ENCODE peak calls at places on chromosomes 7 and 10, in six cellular contexts. X is neural progenitor cell; A is HAP-1; B is CD8-positive, alpha-beta memory T cell; T is CD4-positive, CD25-positive, alpha-beta regulatory T cell; D is uterus. F is an unnamed sample.

GRCh38 chr7:55130554-55131198 is 111.9 kb downstream of the EGFR start:
- DNase-seq in X (peak; percentile 79), A (no peak), B (no peak), T (no peak), D (peak; percentile 67), F (no peak)

GRCh38 chr10:93180402-93181040 is 106.8 kb downstream of the CYP26A1 start:
- DNase-seq in X (no peak), A (no peak), B (no peak), T (no peak), D (peak; percentile 39), F (no peak)

GRCh38 chr10:77919713-77920108 is 6.8 kb downstream of the DLG5 start:
- DNase-seq in X (no peak), A (no peak), B (no peak), T (no peak), D (no peak), F (no peak)

GRCh38 chr7:78052112-78052511 is 253.5 kb downstream of the PHTF2 start:
- DNase-seq in X (peak; percentile 63), A (no peak), B (no peak), T (no peak), D (no peak), F (no peak)

GRCh38 chr7:152383341-152384234 is 52.2 kb downstream of the KMT2C start:
- DNase-seq in X (no peak), A (no peak), B (no peak), T (no peak), D (no peak), F (no peak)

GRCh38 chr7:30977896-30978564 is 14.3 kb downstream of the GHRHR start:
- DNase-seq in X (peak; percentile 74), A (peak; percentile 49), B (no peak), T (no peak), D (no peak), F (no peak)

GRCh38 chr7:24965831-24966708 is 13.9 kb downstream of the OSBPL3 start:
- DNase-seq in X (peak; percentile 21), A (no peak), B (no peak), T (no peak), D (no peak), F (no peak)

GRCh38 chr7:87413951-87414381 is 61.5 kb downstream of the ABCB4 start:
- DNase-seq in X (peak; percentile 84), A (peak; percentile 41), B (no peak), T (no peak), D (no peak), F (no peak)

GRCh38 chr10:9762966-9763656 is 1254.6 kb upstream of the CELF2 start:
- DNase-seq in X (no peak), A (no peak), B (no peak), T (no peak), D (no peak), F (no peak)

GRCh38 chr7:1713502-1714484 is 43.7 kb downstream of the ELFN1 start:
- DNase-seq in X (peak; percentile 64), A (no peak), B (no peak), T (no peak), D (no peak), F (no peak)

GRCh38 chr10:6379015-6379776 is 176.5 kb downstream of the PFKFB3 start:
- DNase-seq in X (no peak), A (no peak), B (no peak), T (no peak), D (no peak), F (no peak)
- H3K9me3 ChIP-seq in X (peaks cover 5% of the 10 kb centered on the region), A (peaks cover 7% of the 10 kb centered on the region), B (no peaks in the 10 kb centered on the region), T (peaks cover 8% of the 10 kb centered on the region), D (no peaks in the 10 kb centered on the region), F (no peaks in the 10 kb centered on the region)

GRCh38 chr7:138543739-138544138 is 83.7 kb downstream of the TRIM24 start:
- DNase-seq in X (no peak), A (no peak), B (no peak), T (no peak), D (no peak), F (no peak)
- H3K9me3 ChIP-seq in X (no peaks in the 10 kb centered on the region), A (no peaks in the 10 kb centered on the region), B (no peaks in the 10 kb centered on the region), T (no peaks in the 10 kb centered on the region), D (no peaks in the 10 kb centered on the region), F (no peaks in the 10 kb centered on the region)

GRCh38 chr7:158127241-158127640 is 460.4 kb downstream of the PTPRN2 start:
- DNase-seq in X (no peak), A (no peak), B (no peak), T (no peak), D (no peak), F (no peak)

GRCh38 chr7:158126661-158127060 is 461.0 kb downstream of the PTPRN2 start:
- DNase-seq in X (no peak), A (no peak), B (no peak), T (no peak), D (no peak), F (no peak)

GRCh38 chr7:158128572-158128971 is 459.1 kb downstream of the PTPRN2 start:
- DNase-seq in X (no peak), A (no peak), B (no peak), T (no peak), D (no peak), F (no peak)

GRCh38 chr7:158130023-158130409 is 457.6 kb downstream of the PTPRN2 start:
- DNase-seq in X (no peak), A (no peak), B (no peak), T (no peak), D (no peak), F (no peak)

GRCh38 chr7:158129037-158130022 is 458.3 kb downstream of the PTPRN2 start:
- DNase-seq in X (no peak), A (no peak), B (no peak), T (no peak), D (no peak), F (no peak)
- H3K9me3 ChIP-seq in X (no peaks in the 10 kb centered on the region), A (no peaks in the 10 kb centered on the region), B (no peaks in the 10 kb centered on the region), T (peaks cover 4% of the 10 kb centered on the region), D (no peaks in the 10 kb centered on the region), F (no peaks in the 10 kb centered on the region)

GRCh38 chr10:130430291-130430690 is 294.1 kb downstream of the GLRX3 start:
- DNase-seq in X (no peak), A (no peak), B (no peak), T (no peak), D (no peak), F (no peak)
- H3K9me3 ChIP-seq in X (no peaks in the 10 kb centered on the region), A (no peaks in the 10 kb centered on the region), B (no peaks in the 10 kb centered on the region), T (no peaks in the 10 kb centered on the region), D (no peaks in the 10 kb centered on the region), F (no peaks in the 10 kb centered on the region)

DNA sequence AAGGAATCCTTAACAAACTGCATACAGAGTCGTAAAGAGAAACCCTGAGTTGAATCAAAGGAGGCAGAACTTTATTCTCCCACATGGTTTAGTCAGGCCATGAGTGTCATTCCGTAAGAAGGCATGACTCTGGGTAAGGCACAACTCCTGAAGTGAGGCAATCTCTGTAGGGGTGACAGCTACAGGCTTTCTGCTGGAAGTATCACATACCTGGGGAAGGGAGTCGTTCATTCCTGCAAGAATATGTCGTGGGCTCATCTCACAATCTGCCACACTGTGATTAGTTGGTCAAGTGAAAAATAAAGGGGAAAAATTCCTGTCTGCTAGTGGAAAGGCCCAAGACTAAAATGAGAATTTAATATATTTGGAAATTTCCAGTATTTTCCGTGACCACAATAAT is 392.6 kb downstream of the POM121L12 start:
- DNase-seq in X (no peak), A (no peak), B (no peak), T (no peak), D (no peak), F (no peak)
- H3K9me3 ChIP-seq in X (no peaks in the 10 kb centered on the region), A (no peaks in the 10 kb centered on the region), B (no peaks in the 10 kb centered on the region), T (no peaks in the 10 kb centered on the region), D (no peaks in the 10 kb centered on the region), F (no peaks in the 10 kb centered on the region)

DNA sequence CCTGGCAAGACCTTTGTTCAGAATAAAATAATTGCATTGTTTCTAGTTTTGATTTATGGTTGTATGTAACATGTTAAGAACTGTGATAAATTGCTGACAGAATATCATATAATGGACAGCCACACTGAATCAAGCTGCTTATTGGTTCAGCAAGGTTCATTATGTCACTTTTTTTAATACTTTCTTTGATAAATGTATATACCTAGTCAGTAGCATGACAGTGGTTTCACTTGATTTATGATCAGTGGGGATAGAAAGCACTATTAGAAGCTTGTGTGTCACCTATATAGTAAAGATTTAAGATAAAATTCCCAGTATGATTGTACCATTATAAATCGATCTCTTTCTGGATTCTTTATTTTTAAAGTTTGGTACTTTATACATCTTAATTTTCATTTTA is 4.5 kb downstream of the BUB3 start:
- DNase-seq in X (no peak), A (no peak), B (no peak), T (no peak), D (no peak), F (no peak)
- H3K9me3 ChIP-seq in X (no peaks in the 10 kb centered on the region), A (no peaks in the 10 kb centered on the region), B (no peaks in the 10 kb centered on the region), T (no peaks in the 10 kb centered on the region), D (no peaks in the 10 kb centered on the region), F (no peaks in the 10 kb centered on the region)

F was measured in T-helper 17 cell.